ENCODE peak calls at places on chromosomes 5 and 9, in ten cellular contexts. T, U, S, F, N, W, P, V, E and R are unnamed samples.
A peak's percentile ranks its signal among the peaks of the same experiment; 100 is the strongest.

GRCh38 chr9:80177949-80178480 is 606.2 kb downstream of the TLE4 start:
- DNase-seq in T (no peak), U (no peak), S (no peak), F (no peak), N (no peak), W (no peak), P (no peak), V (no peak), E (no peak), R (no peak)

GRCh38 chr9:134373269-134373668 is 47.0 kb downstream of the RXRA start:
- DNase-seq in T (no peak), U (no peak), S (no peak), F (no peak), N (no peak), W (no peak), P (no peak), V (no peak), E (no peak), R (no peak)

GRCh38 chr5:120465281-120465961 is 1.3 kb downstream of the PRR16 start:
- DNase-seq in T (peak; percentile 63), U (peak; percentile 65), S (peak; percentile 22), F (peak; percentile 75), N (peak; percentile 78), W (peak; percentile 7), P (peak; percentile 39), V (no peak), E (no peak), R (no peak)

GRCh38 chr5:80376557-80376956 is 31.3 kb upstream of the ZFYVE16 start:
- DNase-seq in T (no peak), U (no peak), S (no peak), F (no peak), N (no peak), W (no peak), P (no peak), V (no peak), E (no peak), R (no peak)

GRCh38 chr9:85987236-85987635 is 46.3 kb downstream of the NAA35 start:
- DNase-seq in T (no peak), U (no peak), S (no peak), F (no peak), N (no peak), W (no peak), P (no peak), V (no peak), E (no peak), R (no peak)

GRCh38 chr9:113178087-113178486 is 27.3 kb downstream of the SLC31A2 start:
- DNase-seq in T (no peak), U (no peak), S (no peak), F (no peak), N (no peak), W (no peak), P (no peak), V (no peak), E (no peak), R (no peak)

GRCh38 chr5:158492850-158493249 is 606.9 kb downstream of the EBF1 start:
- DNase-seq in T (no peak), U (no peak), S (no peak), F (no peak), N (no peak), W (peak; percentile 20), P (no peak), V (no peak), E (no peak), R (no peak)

GRCh38 chr5:132310141-132310834 is 16.1 kb downstream of the SLC22A4 start:
- DNase-seq in T (no peak), U (no peak), S (no peak), F (no peak), N (no peak), W (no peak), P (no peak), V (no peak), E (no peak), R (no peak)

GRCh38 chr5:96256795-96257470 is 176.1 kb downstream of the PCSK1 start:
- DNase-seq in T (no peak), U (peak; percentile 2), S (no peak), F (no peak), N (no peak), W (no peak), P (peak; percentile 17), V (no peak), E (no peak), R (no peak)

GRCh38 chr9:136001231-136001630 is 40.1 kb upstream of the UBAC1 start:
- DNase-seq in T (no peak), U (peak; percentile 28), S (no peak), F (no peak), N (no peak), W (no peak), P (no peak), V (no peak), E (no peak), R (no peak)

GRCh38 chr9:36572515-36573418 is at the start of gene MELK:
- DNase-seq in T (peak; percentile 90), U (peak; percentile 90), S (peak; percentile 82), F (peak; percentile 94), N (peak; percentile 81), W (peak; percentile 68), P (peak; percentile 86), V (peak; percentile 68), E (peak; percentile 81), R (peak; percentile 35)

GRCh38 chr5:174589599-174589998 is 134.8 kb upstream of the MSX2 start:
- DNase-seq in T (no peak), U (no peak), S (no peak), F (no peak), N (no peak), W (peak; percentile 7), P (no peak), V (no peak), E (no peak), R (no peak)

DNA sequence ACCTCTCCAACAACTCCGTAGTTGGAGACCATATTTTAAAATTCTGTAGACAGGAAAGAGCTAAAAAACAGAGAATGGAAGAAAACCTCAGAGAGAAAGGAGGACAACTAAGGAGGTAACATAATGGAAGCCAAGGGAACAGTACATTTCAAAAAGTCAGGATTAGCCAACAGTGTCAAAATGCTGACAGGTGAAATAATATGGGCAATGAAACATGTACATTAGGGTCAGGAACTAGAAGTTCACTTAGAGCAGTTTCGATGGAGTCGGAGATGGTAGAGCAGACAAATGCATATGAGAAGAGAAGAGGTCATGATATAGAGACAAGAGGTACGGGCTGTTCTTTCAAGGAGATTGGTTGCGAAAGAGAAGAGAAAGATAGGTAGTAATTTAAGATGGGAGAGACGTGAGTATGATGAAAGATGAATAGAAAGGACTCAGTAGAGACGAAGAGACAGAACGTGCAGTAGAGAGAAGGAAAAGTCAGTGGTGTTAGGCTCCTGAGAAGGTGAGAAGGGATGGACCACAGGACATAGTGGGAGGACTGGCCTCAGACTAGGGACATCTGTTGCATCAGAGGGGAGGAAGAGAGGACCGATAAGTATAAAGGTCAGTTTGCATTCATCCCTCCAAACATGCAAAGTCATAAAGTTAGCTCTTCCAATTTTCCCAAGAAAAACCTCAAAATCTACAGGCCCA is 25.6 kb downstream of the NRG2 start:
- DNase-seq in T (no peak), U (no peak), S (no peak), F (no peak), N (no peak), W (no peak), P (no peak), V (no peak), E (no peak), R (no peak)
- H3K27ac ChIP-seq in T (peak overlapping the region; percentile 70), U (no peak overlapping the region), S (peak overlapping the region; percentile 53), F (no peak overlapping the region), N (no peak overlapping the region), W (no peak overlapping the region), P (peak overlapping the region; percentile 89), V (peak overlapping the region; percentile 62), E (no peak overlapping the region), R (no peak overlapping the region)

DNA sequence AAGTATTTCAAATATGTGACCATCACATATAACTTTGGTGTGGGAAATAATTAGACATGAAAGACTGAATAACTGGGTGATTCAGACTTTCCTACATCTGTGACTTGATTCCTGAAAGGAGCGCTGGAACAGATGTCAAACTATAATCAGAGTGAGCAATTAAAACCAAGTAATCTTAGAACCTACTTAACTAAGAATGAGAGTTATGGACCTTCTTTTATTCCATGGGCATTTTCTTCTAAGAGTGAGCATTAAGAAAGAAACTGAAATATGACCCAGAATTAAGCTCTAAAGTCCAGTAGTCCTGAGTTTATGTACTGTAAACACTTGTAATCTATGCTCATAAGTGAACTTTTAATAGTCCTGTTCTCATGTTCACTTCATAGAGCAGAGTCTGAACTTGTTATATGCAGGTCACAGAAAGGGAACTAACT is 68.4 kb downstream of the PAM start:
- DNase-seq in T (no peak), U (no peak), S (no peak), F (no peak), N (no peak), W (no peak), P (no peak), V (no peak), E (no peak), R (no peak)
- H3K27ac ChIP-seq in T (no peak overlapping the region), U (no peak overlapping the region), S (no peak overlapping the region), F (no peak overlapping the region), N (no peak overlapping the region), W (no peak overlapping the region), P (peak overlapping the region; percentile 34), V (no peak overlapping the region), E (no peak overlapping the region), R (no peak overlapping the region)

DNA sequence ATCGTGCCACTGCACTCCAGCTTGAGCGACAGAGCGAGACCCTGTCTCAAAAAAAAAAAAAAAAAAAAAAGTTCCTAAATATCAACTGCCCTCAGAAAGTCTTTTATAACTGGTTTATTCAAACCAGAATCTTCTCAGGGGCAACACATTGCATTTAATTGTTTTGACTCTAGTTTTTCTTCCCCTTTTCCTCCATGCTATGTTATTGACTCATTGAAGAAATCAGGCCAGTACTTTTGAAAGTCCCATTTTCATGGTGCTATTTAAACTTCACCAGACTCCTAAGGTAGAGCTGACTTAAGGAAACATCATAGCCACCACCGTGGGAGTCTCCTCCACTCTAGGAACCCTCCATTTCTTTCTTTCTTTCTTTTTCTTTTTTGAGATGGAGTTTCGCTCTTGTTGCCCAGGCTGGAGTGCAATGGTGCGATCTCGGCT is 83.1 kb upstream of the IL6ST start:
- DNase-seq in T (no peak), U (no peak), S (no peak), F (no peak), N (no peak), W (no peak), P (no peak), V (no peak), E (no peak), R (no peak)
- H3K27ac ChIP-seq in T (peak overlapping the region; percentile 49), U (no peak overlapping the region), S (no peak overlapping the region), F (no peak overlapping the region), N (peak overlapping the region; percentile 13), W (no peak overlapping the region), P (no peak overlapping the region), V (peak overlapping the region; percentile 64), E (no peak overlapping the region), R (no peak overlapping the region)

DNA sequence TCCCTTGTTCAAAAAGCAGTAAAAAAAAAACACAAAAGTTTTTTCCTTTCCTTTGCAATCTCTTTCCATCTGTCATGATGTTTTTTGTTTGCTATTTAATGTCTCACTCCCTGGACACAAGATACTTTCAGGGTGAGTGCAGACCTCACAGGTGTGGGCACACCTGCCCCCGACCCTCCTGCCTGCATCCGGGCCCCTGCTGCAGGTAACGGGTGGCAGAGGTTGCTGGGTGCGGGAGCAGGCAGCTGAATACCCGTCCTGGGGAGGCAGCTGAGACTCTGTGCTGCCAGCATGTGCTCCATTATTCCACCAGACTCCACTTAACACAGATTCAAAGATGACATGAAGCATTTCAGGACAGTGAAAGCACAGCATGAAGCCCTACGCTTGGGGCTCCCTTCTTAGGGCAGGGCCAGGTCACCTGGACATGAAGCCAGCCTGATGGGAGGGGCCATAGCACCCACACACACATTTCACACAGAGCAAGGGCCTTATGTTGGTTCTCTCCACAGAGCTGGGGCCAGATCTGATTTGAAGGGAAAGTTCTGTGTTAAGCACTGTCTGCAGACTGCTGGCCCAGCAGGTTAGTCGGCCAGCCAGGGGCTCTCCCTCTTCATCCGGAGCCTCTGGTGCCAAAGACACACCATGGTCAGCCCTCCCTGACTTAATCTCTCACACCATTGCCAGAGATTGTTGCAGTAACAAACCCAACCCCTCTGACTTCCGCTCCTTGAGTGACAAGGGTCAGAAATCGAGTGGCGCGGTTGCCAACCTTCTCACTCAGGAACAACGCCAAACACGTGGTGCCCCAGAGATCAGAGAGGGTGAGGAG is 13.0 kb downstream of the NEK6 start:
- DNase-seq in T (no peak), U (no peak), S (peak; percentile 74), F (no peak), N (no peak), W (no peak), P (peak; percentile 56), V (no peak), E (peak; percentile 80), R (no peak)
- H3K27ac ChIP-seq in T (no peak overlapping the region), U (no peak overlapping the region), S (peak overlapping the region; percentile 32), F (peak overlapping the region; percentile 41), N (peak overlapping the region; percentile 71), W (peak overlapping the region; percentile 40), P (peak overlapping the region; percentile 2), V (peak overlapping the region; percentile 55), E (peak overlapping the region; percentile 62), R (peak overlapping the region; percentile 70)